ENCODE peak calls at places on chromosomes 11 and 22, in nine cellular contexts. G, F, Y, K, R, L, U, P and Q are unnamed samples.
A peak's percentile ranks its signal among the peaks of the same experiment; 100 is the strongest.

GRCh38 chr11:2795491-2795991 is 90.0 kb downstream of the CDKN1C start:
- DNase-seq in R (no peak), G (peak; percentile 58), K (peak; percentile 65), P (no peak), Y (no peak), L (peak; percentile 52), U (no peak), F (no peak), Q (peak; percentile 10)

GRCh38 chr11:65559951-65560537 is 1.9 kb upstream of the LTBP3 start:
- DNase-seq in Y (no peak), P (no peak), L (no peak), G (no peak), F (no peak), K (peak; percentile 64), U (no peak), R (peak; percentile 53), Q (no peak)

GRCh38 chr11:104534268-104534667 is 364.0 kb downstream of the CASP12 start:
- DNase-seq in U (no peak), K (no peak), Y (no peak), G (no peak), F (no peak), P (no peak), R (peak; percentile 89), L (no peak), Q (no peak)

GRCh38 chr11:35734669-35735068 is 72.1 kb downstream of the TRIM44 start:
- DNase-seq in L (no peak), Y (no peak), K (no peak), P (no peak), F (no peak), R (no peak), G (no peak), U (no peak), Q (no peak)

GRCh38 chr22:49216579-49216978 is 611.1 kb downstream of the BRD1 start:
- DNase-seq in K (no peak), R (no peak), P (no peak), L (peak; percentile 31), F (no peak), Y (no peak), U (no peak), G (peak; percentile 27), Q (no peak)

GRCh38 chr11:10770626-10771254 is 19.7 kb downstream of the CTR9 start:
- DNase-seq in F (peak; percentile 44), L (no peak), Y (peak; percentile 43), U (peak; percentile 66), K (no peak), G (no peak), R (peak; percentile 55), P (peak; percentile 16), Q (no peak)

GRCh38 chr11:76231339-76231738 is 25.0 kb upstream of the WNT11 start:
- DNase-seq in U (no peak), G (no peak), Y (no peak), P (no peak), R (no peak), K (no peak), L (no peak), F (no peak), Q (no peak)

GRCh38 chr11:42524534-42525227 is 787.1 kb upstream of the API5 start:
- DNase-seq in Y (peak; percentile 4), R (no peak), G (peak; percentile 73), P (no peak), U (peak; percentile 62), L (no peak), F (peak; percentile 84), K (no peak), Q (no peak)

GRCh38 chr11:120383518-120384155 is 47.4 kb downstream of the ARHGEF12 start:
- DNase-seq in Y (no peak), U (no peak), G (no peak), K (no peak), L (no peak), P (no peak), R (no peak), F (no peak), Q (no peak)

GRCh38 chr11:104876838-104877500 is 21.3 kb downstream of the CASP12 start:
- DNase-seq in P (no peak), K (no peak), Y (peak; percentile 72), R (no peak), F (peak; percentile 64), G (no peak), U (no peak), L (no peak), Q (no peak)

GRCh38 chr11:8055111-8055835 is 25.7 kb upstream of the TUB start:
- DNase-seq in F (no peak), R (no peak), G (peak; percentile 62), Y (no peak), L (no peak), U (no peak), P (no peak), K (no peak), Q (no peak)

GRCh38 chr22:50482107-50483074 is 1.0 kb downstream of the ADM2 start:
- DNase-seq in F (no peak), Y (no peak), L (peak; percentile 64), P (no peak), G (no peak), R (no peak), K (peak; percentile 76), U (no peak), Q (no peak)

GRCh38 chr22:43268261-43268660 is 74.9 kb downstream of the SCUBE1 start:
- DNase-seq in G (no peak), K (no peak), L (no peak), P (no peak), R (no peak), Y (no peak), U (no peak), F (no peak), Q (no peak)

GRCh38 chr11:10456519-10456918 is 1.5 kb downstream of the AMPD3 start:
- DNase-seq in K (no peak), Y (no peak), F (peak; percentile 48), L (no peak), R (no peak), P (no peak), G (no peak), U (no peak), Q (no peak)

GRCh38 chr11:79626135-79626748 is 185.4 kb upstream of the TENM4 start:
- DNase-seq in L (no peak), U (no peak), K (no peak), R (peak; percentile 2), P (no peak), F (peak; percentile 38), G (no peak), Y (no peak), Q (no peak)

GRCh38 chr11:121892863-121893262 is 223.2 kb downstream of the BLID start:
- DNase-seq in U (no peak), L (no peak), G (no peak), P (no peak), K (no peak), F (no peak), R (peak; percentile 56), Y (no peak), Q (no peak)

GRCh38 chr22:40443675-40444482 is 73.5 kb downstream of the SGSM3 start:
- DNase-seq in P (no peak), K (no peak), G (no peak), R (no peak), Y (no peak), L (no peak), U (no peak), F (no peak), Q (no peak)

GRCh38 chr11:95512682-95513081 is 276.9 kb downstream of the FAM76B start:
- DNase-seq in K (peak; percentile 73), Y (no peak), U (peak; percentile 7), F (no peak), R (peak; percentile 88), P (no peak), L (no peak), G (no peak), Q (no peak)

GRCh38 chr22:44125421-44125820 is 55.3 kb upstream of the PARVG start:
- DNase-seq in F (no peak), P (no peak), R (no peak), L (peak; percentile 28), G (no peak), U (no peak), K (peak; percentile 12), Y (no peak), Q (no peak)

GRCh38 chr11:61659413-61660196 is 20.6 kb upstream of the DAGLA start:
- DNase-seq in L (no peak), G (no peak), R (no peak), F (no peak), Y (no peak), K (no peak), P (no peak), U (no peak), Q (no peak)
- TF ChIP-seq CTCF in L (no peak), G (no peak), R (no peak), F (no peak), Y (no peak), K (no peak), P (no peak), U (peak; percentile 45), Q (no peak)

GRCh38 chr11:60469723-60470122 is 14.1 kb downstream of the MS4A1 start:
- DNase-seq in Y (no peak), P (no peak), L (no peak), U (no peak), F (no peak), K (no peak), G (no peak), R (no peak), Q (no peak)
- TF ChIP-seq CTCF in Y (no peak), P (no peak), L (no peak), U (no peak), F (peak; percentile 6), K (no peak), G (no peak), R (no peak), Q (no peak)

GRCh38 chr11:127639916-127640315 is 639.3 kb upstream of the KIRREL3 start:
- DNase-seq in L (no peak), U (no peak), G (no peak), P (peak; percentile 48), Y (no peak), K (no peak), F (no peak), R (peak; percentile 12), Q (no peak)
- TF ChIP-seq CTCF in L (no peak), U (no peak), G (no peak), P (no peak), Y (no peak), K (no peak), F (no peak), R (no peak), Q (no peak)

GRCh38 chr11:792873-793272 is 3.0 kb upstream of the CEND1 start:
- DNase-seq in R (no peak), Y (no peak), P (no peak), G (no peak), U (no peak), K (no peak), F (no peak), L (no peak), Q (no peak)
- TF ChIP-seq CTCF in R (no peak), Y (no peak), P (no peak), G (no peak), U (no peak), K (no peak), F (no peak), L (no peak), Q (no peak)

GRCh38 chr11:37450613-37451012 is 852.6 kb upstream of the RAG2 start:
- DNase-seq in U (no peak), L (no peak), F (peak; percentile 61), Y (no peak), P (no peak), R (peak; percentile 8), K (no peak), G (no peak), Q (peak; percentile 23)

GRCh38 chr11:37451903-37452302 is 853.9 kb upstream of the RAG2 start:
- DNase-seq in K (no peak), R (no peak), F (no peak), L (no peak), U (no peak), G (no peak), P (no peak), Y (no peak), Q (no peak)

GRCh38 chr11:37449146-37449545 is 851.1 kb upstream of the RAG2 start:
- DNase-seq in K (no peak), Y (no peak), P (no peak), G (no peak), L (no peak), F (peak; percentile 48), R (peak; percentile 68), U (no peak), Q (no peak)
- TF ChIP-seq CTCF in K (peak; percentile 35), Y (no peak), P (peak; percentile 45), G (peak; percentile 77), L (peak; percentile 28), F (peak; percentile 58), R (peak; percentile 74), U (peak; percentile 34), Q (peak; percentile 55)